ENCODE peak calls at places on chromosomes 12 and 14, in nine cellular contexts. One of them, this sample, is unnamed.

GRCh38 chr12:85130631-85131030 is 94.5 kb downstream of the LRRIQ1 start:
- DNase-seq in endothelial cell of umbilical vein: no peak
- DNase-seq in tibial artery: no peak
- DNase-seq in Panc1: no peak
- DNase-seq in MM.1S: no peak
- DNase-seq in Peyer's patch: no peak
- DNase-seq in breast epithelium: no peak
- DNase-seq in lower lobe of right lung: no peak
- DNase-seq in body of pancreas: no peak
- DNase-seq in this sample: no peak

GRCh38 chr14:85958069-85958468 is 428.1 kb downstream of the FLRT2 start:
- DNase-seq in endothelial cell of umbilical vein: no peak
- DNase-seq in tibial artery: no peak
- DNase-seq in Panc1: no peak
- DNase-seq in MM.1S: no peak
- DNase-seq in Peyer's patch: no peak
- DNase-seq in breast epithelium: no peak
- DNase-seq in lower lobe of right lung: no peak
- DNase-seq in body of pancreas: no peak
- DNase-seq in this sample: no peak

GRCh38 chr14:95413289-95414215 is 93.8 kb upstream of the CLMN start:
- DNase-seq in endothelial cell of umbilical vein: no peak
- DNase-seq in tibial artery: no peak
- DNase-seq in Panc1: no peak
- DNase-seq in MM.1S: no peak
- DNase-seq in Peyer's patch: no peak
- DNase-seq in breast epithelium: no peak
- DNase-seq in lower lobe of right lung: no peak
- DNase-seq in body of pancreas: no peak
- DNase-seq in this sample: no peak

GRCh38 chr14:61654026-61654425 is 41.3 kb upstream of the HIF1A start:
- DNase-seq in endothelial cell of umbilical vein: no peak
- DNase-seq in tibial artery: no peak
- DNase-seq in Panc1: no peak
- DNase-seq in MM.1S: no peak
- DNase-seq in Peyer's patch: no peak
- DNase-seq in breast epithelium: no peak
- DNase-seq in lower lobe of right lung: no peak
- DNase-seq in body of pancreas: no peak
- DNase-seq in this sample: no peak

GRCh38 chr14:68873379-68873778 is 80.5 kb upstream of the ZFP36L1 start:
- DNase-seq in endothelial cell of umbilical vein: no peak
- DNase-seq in tibial artery: peak; percentile 37
- DNase-seq in Panc1: no peak
- DNase-seq in MM.1S: no peak
- DNase-seq in Peyer's patch: no peak
- DNase-seq in breast epithelium: no peak
- DNase-seq in lower lobe of right lung: no peak
- DNase-seq in body of pancreas: no peak
- DNase-seq in this sample: no peak

GRCh38 chr12:130423136-130423535 is 85.4 kb downstream of the PIWIL1 start:
- DNase-seq in endothelial cell of umbilical vein: no peak
- DNase-seq in tibial artery: no peak
- DNase-seq in Panc1: no peak
- DNase-seq in MM.1S: no peak
- DNase-seq in Peyer's patch: no peak
- DNase-seq in breast epithelium: peak; percentile 39
- DNase-seq in lower lobe of right lung: no peak
- DNase-seq in body of pancreas: no peak
- DNase-seq in this sample: no peak

GRCh38 chr14:39641224-39641623 is 209.0 kb upstream of the FBXO33 start:
- DNase-seq in endothelial cell of umbilical vein: no peak
- DNase-seq in tibial artery: no peak
- DNase-seq in Panc1: no peak
- DNase-seq in MM.1S: peak; percentile 5
- DNase-seq in Peyer's patch: no peak
- DNase-seq in breast epithelium: no peak
- DNase-seq in lower lobe of right lung: no peak
- DNase-seq in body of pancreas: no peak
- DNase-seq in this sample: no peak

GRCh38 chr12:80262372-80263170 is 163.2 kb downstream of the OTOGL start:
- DNase-seq in endothelial cell of umbilical vein: no peak
- DNase-seq in tibial artery: no peak
- DNase-seq in Panc1: no peak
- DNase-seq in MM.1S: no peak
- DNase-seq in Peyer's patch: no peak
- DNase-seq in breast epithelium: no peak
- DNase-seq in lower lobe of right lung: no peak
- DNase-seq in body of pancreas: no peak
- DNase-seq in this sample: no peak

GRCh38 chr12:1927751-1928351 is 9.4 kb upstream of the CACNA2D4 start:
- DNase-seq in endothelial cell of umbilical vein: no peak
- DNase-seq in tibial artery: peak; percentile 86
- DNase-seq in Panc1: no peak
- DNase-seq in MM.1S: no peak
- DNase-seq in Peyer's patch: no peak
- DNase-seq in breast epithelium: no peak
- DNase-seq in lower lobe of right lung: peak; percentile 28
- DNase-seq in body of pancreas: no peak
- DNase-seq in this sample: peak; percentile 72

GRCh38 chr12:47591387-47591786 is 114.4 kb downstream of the RPAP3 start:
- DNase-seq in endothelial cell of umbilical vein: no peak
- DNase-seq in tibial artery: no peak
- DNase-seq in Panc1: no peak
- DNase-seq in MM.1S: no peak
- DNase-seq in Peyer's patch: no peak
- DNase-seq in breast epithelium: no peak
- DNase-seq in lower lobe of right lung: no peak
- DNase-seq in body of pancreas: no peak
- DNase-seq in this sample: no peak

GRCh38 chr14:95098984-95099599 is 58.2 kb downstream of the DICER1 start:
- DNase-seq in endothelial cell of umbilical vein: peak; percentile 25
- DNase-seq in tibial artery: peak; percentile 75
- DNase-seq in Panc1: peak; percentile 22
- DNase-seq in MM.1S: no peak
- DNase-seq in Peyer's patch: peak; percentile 21
- DNase-seq in breast epithelium: peak; percentile 64
- DNase-seq in lower lobe of right lung: peak; percentile 60
- DNase-seq in body of pancreas: peak; percentile 52
- DNase-seq in this sample: peak; percentile 53

GRCh38 chr14:90599339-90599738 is 202.5 kb downstream of the CALM1 start:
- DNase-seq in endothelial cell of umbilical vein: no peak
- DNase-seq in tibial artery: no peak
- DNase-seq in Panc1: no peak
- DNase-seq in MM.1S: no peak
- DNase-seq in Peyer's patch: no peak
- DNase-seq in breast epithelium: no peak
- DNase-seq in lower lobe of right lung: no peak
- DNase-seq in body of pancreas: no peak
- DNase-seq in this sample: no peak

GRCh38 chr12:104280703-104281458 is 22.7 kb upstream of the EID3 start:
- DNase-seq in endothelial cell of umbilical vein: peak; percentile 79
- DNase-seq in tibial artery: no peak
- DNase-seq in Panc1: no peak
- DNase-seq in MM.1S: no peak
- DNase-seq in Peyer's patch: no peak
- DNase-seq in breast epithelium: no peak
- DNase-seq in lower lobe of right lung: no peak
- DNase-seq in body of pancreas: no peak
- DNase-seq in this sample: no peak

GRCh38 chr12:93852067-93852466 is 174.9 kb downstream of the CRADD start:
- DNase-seq in endothelial cell of umbilical vein: no peak
- DNase-seq in tibial artery: no peak
- DNase-seq in Panc1: no peak
- DNase-seq in MM.1S: no peak
- DNase-seq in Peyer's patch: no peak
- DNase-seq in breast epithelium: no peak
- DNase-seq in lower lobe of right lung: no peak
- DNase-seq in body of pancreas: no peak
- DNase-seq in this sample: no peak

GRCh38 chr12:52019123-52019770 is 12.5 kb downstream of the TAMALIN start:
- DNase-seq in endothelial cell of umbilical vein: no peak
- DNase-seq in tibial artery: no peak
- DNase-seq in Panc1: no peak
- DNase-seq in MM.1S: no peak
- DNase-seq in Peyer's patch: no peak
- DNase-seq in breast epithelium: no peak
- DNase-seq in lower lobe of right lung: no peak
- DNase-seq in body of pancreas: peak; percentile 75
- DNase-seq in this sample: no peak

GRCh38 chr12:15830538-15830937 is 41.4 kb upstream of the EPS8 start:
- DNase-seq in endothelial cell of umbilical vein: no peak
- DNase-seq in tibial artery: no peak
- DNase-seq in Panc1: no peak
- DNase-seq in MM.1S: no peak
- DNase-seq in Peyer's patch: no peak
- DNase-seq in breast epithelium: no peak
- DNase-seq in lower lobe of right lung: no peak
- DNase-seq in body of pancreas: no peak
- DNase-seq in this sample: no peak

GRCh38 chr12:52130695-52131094 is 51.2 kb downstream of the SMIM41 start:
- DNase-seq in endothelial cell of umbilical vein: no peak
- DNase-seq in tibial artery: peak; percentile 34
- DNase-seq in Panc1: no peak
- DNase-seq in MM.1S: no peak
- DNase-seq in Peyer's patch: no peak
- DNase-seq in breast epithelium: peak; percentile 46
- DNase-seq in lower lobe of right lung: no peak
- DNase-seq in body of pancreas: no peak
- DNase-seq in this sample: no peak

GRCh38 chr12:89768586-89769482 is 60.2 kb upstream of the ATP2B1 start:
- DNase-seq in endothelial cell of umbilical vein: no peak
- DNase-seq in tibial artery: no peak
- DNase-seq in Panc1: peak; percentile 64
- DNase-seq in MM.1S: no peak
- DNase-seq in Peyer's patch: no peak
- DNase-seq in breast epithelium: no peak
- DNase-seq in lower lobe of right lung: no peak
- DNase-seq in body of pancreas: no peak
- DNase-seq in this sample: no peak

GRCh38 chr14:31893156-31893813 is 183.8 kb upstream of the ARHGAP5 start:
- DNase-seq in endothelial cell of umbilical vein: peak; percentile 74
- DNase-seq in tibial artery: no peak
- DNase-seq in Panc1: no peak
- DNase-seq in MM.1S: no peak
- DNase-seq in Peyer's patch: no peak
- DNase-seq in breast epithelium: no peak
- DNase-seq in lower lobe of right lung: no peak
- DNase-seq in body of pancreas: peak; percentile 17
- DNase-seq in this sample: peak; percentile 25

DNA sequence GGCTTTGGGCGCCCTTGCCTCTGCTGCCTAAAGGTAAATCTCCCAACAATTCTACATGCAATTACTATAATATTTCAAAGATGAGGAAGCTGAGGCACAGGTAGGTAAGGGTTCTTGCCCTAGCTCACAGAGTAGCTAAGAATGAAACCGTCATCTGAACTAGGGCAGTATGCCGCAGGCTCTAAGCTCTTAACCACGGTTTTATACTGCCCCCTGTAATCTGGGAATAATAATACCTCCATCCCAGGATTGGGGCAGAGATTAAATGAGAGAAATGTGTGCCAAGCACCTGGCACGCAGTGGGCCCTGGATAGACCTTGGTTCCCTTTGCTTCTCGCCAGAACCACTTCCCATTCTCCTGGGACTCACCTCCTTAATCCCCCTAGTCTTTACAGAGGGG is 1.5 kb upstream of the HRK start:
- DNase-seq in endothelial cell of umbilical vein: peak; percentile 45
- DNase-seq in tibial artery: no peak
- DNase-seq in Panc1: no peak
- DNase-seq in MM.1S: no peak
- DNase-seq in Peyer's patch: no peak
- DNase-seq in breast epithelium: no peak
- DNase-seq in lower lobe of right lung: no peak
- DNase-seq in body of pancreas: no peak
- DNase-seq in this sample: no peak
- TF ChIP-seq CTCF in endothelial cell of umbilical vein: no peak
- TF ChIP-seq CTCF in tibial artery: peak; percentile 27
- TF ChIP-seq CTCF in Panc1: peak; percentile 67
- TF ChIP-seq CTCF in MM.1S: no peak
- TF ChIP-seq CTCF in Peyer's patch: no peak
- TF ChIP-seq CTCF in breast epithelium: no peak
- TF ChIP-seq CTCF in lower lobe of right lung: peak; percentile 19
- TF ChIP-seq CTCF in body of pancreas: no peak
- TF ChIP-seq CTCF in this sample: no peak

DNA sequence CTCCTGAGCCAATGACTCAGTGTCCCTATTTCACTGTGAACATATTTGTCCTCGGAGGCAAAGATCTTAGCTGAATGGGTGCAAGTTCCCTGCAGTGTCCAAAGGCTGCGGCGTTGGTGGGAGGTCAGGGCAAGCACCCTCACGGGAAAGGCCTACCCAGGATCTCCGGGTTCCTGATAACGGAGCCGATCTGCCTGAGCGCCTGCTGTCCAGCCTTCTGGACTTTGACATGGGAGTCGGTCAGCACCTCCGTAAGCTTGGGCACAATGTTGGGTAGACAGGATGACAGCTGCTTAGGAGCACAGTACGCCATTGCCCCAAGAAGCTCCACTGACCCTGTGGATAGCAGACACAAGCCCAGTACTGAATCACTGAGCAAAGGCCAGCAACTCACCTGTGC is 31.5 kb upstream of the RAB35 start:
- DNase-seq in endothelial cell of umbilical vein: no peak
- DNase-seq in tibial artery: no peak
- DNase-seq in Panc1: no peak
- DNase-seq in MM.1S: no peak
- DNase-seq in Peyer's patch: no peak
- DNase-seq in breast epithelium: no peak
- DNase-seq in lower lobe of right lung: no peak
- DNase-seq in body of pancreas: no peak
- DNase-seq in this sample: no peak
- H3K36me3 ChIP-seq in endothelial cell of umbilical vein: peaks cover 55% of the 10 kb centered on the region
- H3K36me3 ChIP-seq in tibial artery: peaks cover 92% of the 10 kb centered on the region
- H3K36me3 ChIP-seq in Panc1: peaks cover 20% of the 10 kb centered on the region
- H3K36me3 ChIP-seq in MM.1S: no peaks in the 10 kb centered on the region
- H3K36me3 ChIP-seq in Peyer's patch: no peaks in the 10 kb centered on the region
- H3K36me3 ChIP-seq in breast epithelium: peaks cover 11% of the 10 kb centered on the region
- H3K36me3 ChIP-seq in lower lobe of right lung: peaks cover 96% of the 10 kb centered on the region
- H3K36me3 ChIP-seq in body of pancreas: peaks cover 18% of the 10 kb centered on the region
- H3K36me3 ChIP-seq in this sample: peaks cover 96% of the 10 kb centered on the region

GRCh38 chr12:127363392-127363791 is 903.6 kb upstream of the TMEM132C start:
- DNase-seq in endothelial cell of umbilical vein: no peak
- DNase-seq in tibial artery: no peak
- DNase-seq in Panc1: no peak
- DNase-seq in MM.1S: peak; percentile 19
- DNase-seq in Peyer's patch: no peak
- DNase-seq in breast epithelium: no peak
- DNase-seq in lower lobe of right lung: no peak
- DNase-seq in body of pancreas: no peak
- DNase-seq in this sample: no peak
- TF ChIP-seq CTCF in endothelial cell of umbilical vein: no peak
- TF ChIP-seq CTCF in tibial artery: no peak
- TF ChIP-seq CTCF in Panc1: no peak
- TF ChIP-seq CTCF in MM.1S: peak; percentile 46
- TF ChIP-seq CTCF in Peyer's patch: no peak
- TF ChIP-seq CTCF in breast epithelium: no peak
- TF ChIP-seq CTCF in lower lobe of right lung: no peak
- TF ChIP-seq CTCF in body of pancreas: no peak
- TF ChIP-seq CTCF in this sample: no peak

DNA sequence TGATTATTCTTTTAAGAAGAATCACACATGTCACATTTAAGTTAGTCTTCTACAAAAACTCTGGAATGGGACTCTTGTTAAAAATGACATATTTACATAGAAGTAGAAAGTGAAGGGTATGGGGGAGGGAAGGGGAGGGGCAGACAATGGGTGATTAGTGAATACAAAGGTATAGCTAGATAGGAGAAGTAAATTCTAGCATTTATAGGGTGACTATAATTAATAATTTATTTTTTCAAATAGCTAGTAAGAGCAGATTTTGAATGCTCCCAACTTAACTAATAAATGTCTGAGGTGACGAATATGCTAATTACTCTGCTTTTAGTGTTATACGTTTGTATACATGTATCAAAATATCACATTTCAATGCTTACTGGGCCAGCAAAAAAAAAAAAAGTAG is 59.4 kb downstream of the BLTP3B start:
- DNase-seq in endothelial cell of umbilical vein: no peak
- DNase-seq in tibial artery: no peak
- DNase-seq in Panc1: no peak
- DNase-seq in MM.1S: no peak
- DNase-seq in Peyer's patch: no peak
- DNase-seq in breast epithelium: no peak
- DNase-seq in lower lobe of right lung: no peak
- DNase-seq in body of pancreas: no peak
- DNase-seq in this sample: no peak
- H3K36me3 ChIP-seq in endothelial cell of umbilical vein: no peaks in the 10 kb centered on the region
- H3K36me3 ChIP-seq in tibial artery: peaks cover 32% of the 10 kb centered on the region
- H3K36me3 ChIP-seq in Panc1: peaks cover 12% of the 10 kb centered on the region
- H3K36me3 ChIP-seq in MM.1S: no peaks in the 10 kb centered on the region
- H3K36me3 ChIP-seq in Peyer's patch: no peaks in the 10 kb centered on the region
- H3K36me3 ChIP-seq in breast epithelium: no peaks in the 10 kb centered on the region
- H3K36me3 ChIP-seq in lower lobe of right lung: peaks cover 58% of the 10 kb centered on the region
- H3K36me3 ChIP-seq in body of pancreas: no peaks in the 10 kb centered on the region
- H3K36me3 ChIP-seq in this sample: peaks cover 74% of the 10 kb centered on the region